ENCODE peak calls at places on chromosomes 2 and 18, in four cellular contexts. D is KG1, B is GM06990, F is NCI-H82. E is an unnamed sample.

GRCh38 chr2:29110916-29111315 is 4.3 kb upstream of the CLIP4 start:
- DNase-seq in D (no peak), B (peak; percentile 52), F (no peak), E (peak; percentile 60)

GRCh38 chr2:8803658-8804379 is 33.6 kb downstream of the KIDINS220 start:
- DNase-seq in B (peak; percentile 69), F (no peak), D (no peak), E (peak; percentile 95)

GRCh38 chr2:158487419-158487818 is 30.7 kb downstream of the PKP4 start:
- DNase-seq in D (no peak), F (no peak), B (no peak), E (peak; percentile 74)

GRCh38 chr2:80365762-80366161 is 61.2 kb upstream of the LRRTM1 start:
- DNase-seq in F (peak; percentile 99), D (no peak), B (no peak), E (no peak)

GRCh38 chr2:61898810-61899209 is 6.7 kb upstream of the COMMD1 start:
- DNase-seq in F (peak; percentile 53), D (no peak), B (no peak), E (peak; percentile 47)

GRCh38 chr2:170157025-170157684 is 20.8 kb upstream of the MYO3B start:
- DNase-seq in B (no peak), D (no peak), F (no peak), E (peak; percentile 31)

GRCh38 chr2:5236308-5236707 is 455.9 kb upstream of the SOX11 start:
- DNase-seq in B (no peak), F (no peak), D (no peak), E (no peak)

GRCh38 chr2:206937519-206937918 is 1.8 kb upstream of the CPO start:
- DNase-seq in F (no peak), B (no peak), D (no peak), E (no peak)

GRCh38 chr2:221817052-221817451 is 244.9 kb upstream of the EPHA4 start:
- DNase-seq in F (no peak), D (no peak), B (no peak), E (peak; percentile 22)

GRCh38 chr2:73984922-73985317 is 210 bp downstream of the TET3 start:
- DNase-seq in B (no peak), D (no peak), F (peak; percentile 66), E (no peak)

GRCh38 chr2:221554769-221555510 is 17.2 kb downstream of the EPHA4 start:
- DNase-seq in B (peak; percentile 20), F (peak; percentile 19), D (no peak), E (peak; percentile 77)

GRCh38 chr18:61893304-61893970 is 630 bp upstream of the RNF152 start:
- DNase-seq in F (peak; percentile 73), B (peak; percentile 25), D (no peak), E (peak; percentile 78)

GRCh38 chr18:49279041-49279440 is 181.4 kb downstream of the DYM start:
- DNase-seq in B (no peak), D (no peak), F (no peak), E (no peak)

GRCh38 chr18:75915941-75916640 is 488.6 kb upstream of the SMIM21 start:
- DNase-seq in D (no peak), B (no peak), F (peak; percentile 66), E (no peak)

GRCh38 chr2:151918308-151918707 is 90.1 kb upstream of the ARL5A start:
- DNase-seq in B (no peak), F (no peak), D (peak; percentile 32), E (no peak)

GRCh38 chr2:202019689-202020450 is 13.8 kb upstream of the FZD7 start:
- DNase-seq in F (no peak), B (no peak), D (no peak), E (no peak)

GRCh38 chr2:31319391-31320175 is 85.6 kb downstream of the EHD3 start:
- DNase-seq in B (no peak), F (no peak), D (peak; percentile 52), E (peak; percentile 83)

GRCh38 chr2:217717541-217717940 is 285.3 kb downstream of the TNS1 start:
- DNase-seq in D (no peak), B (no peak), F (no peak), E (no peak)

GRCh38 chr18:79664525-79665125 is 15.0 kb upstream of the CTDP1 start:
- DNase-seq in B (no peak), D (no peak), F (no peak), E (peak; percentile 74)

GRCh38 chr2:203685081-203685621 is 21.3 kb upstream of the CD28 start:
- DNase-seq in F (no peak), B (no peak), D (no peak), E (peak; percentile 94)

GRCh38 chr2:105100064-105100840 is 62.4 kb downstream of the MRPS9 start:
- DNase-seq in B (no peak), D (no peak), F (no peak), E (no peak)

GRCh38 chr18:23377669-23378469 is 75.2 kb upstream of the RIOK3 start:
- DNase-seq in F (no peak), D (no peak), B (no peak), E (peak; percentile 92)

GRCh38 chr18:75074196-75075015 is 134.5 kb downstream of the PTGR3 start:
- DNase-seq in F (no peak), B (no peak), D (no peak), E (no peak)

GRCh38 chr2:96773922-96774321 is 13.2 kb downstream of the CNNM4 start:
- DNase-seq in B (peak; percentile 63), F (no peak), D (no peak), E (no peak)

GRCh38 chr2:121771976-121772742 is 16.7 kb downstream of the TSN start:
- DNase-seq in D (no peak), B (no peak), F (peak; percentile 93), E (no peak)

GRCh38 chr2:109331864-109332848 is 203.2 kb downstream of the SH3RF3 start:
- DNase-seq in D (peak; percentile 58), B (peak; percentile 26), F (peak; percentile 11), E (peak; percentile 99)

GRCh38 chr18:12990662-12990976 is 543 bp upstream of the CEP192 start:
- DNase-seq in B (no peak), F (peak; percentile 76), D (peak; percentile 68), E (no peak)

GRCh38 chr2:39530423-39530866 is 93.4 kb upstream of the MAP4K3 start:
- DNase-seq in B (no peak), F (no peak), D (no peak), E (peak; percentile 90)

GRCh38 chr2:74691955-74692354 is 37.9 kb downstream of the SEMA4F start:
- DNase-seq in B (no peak), F (no peak), D (no peak), E (no peak)

GRCh38 chr2:42848270-42848669 is 55.9 kb upstream of the HAAO start:
- DNase-seq in D (no peak), F (no peak), B (no peak), E (no peak)

GRCh38 chr2:83784920-83785319 is 674.2 kb downstream of the SUCLG1 start:
- DNase-seq in B (no peak), F (no peak), D (no peak), E (no peak)

GRCh38 chr2:80300346-80300745 is 4.2 kb downstream of the LRRTM1 start:
- DNase-seq in B (no peak), F (no peak), D (no peak), E (no peak)

GRCh38 chr18:74505776-74506175 is 9.6 kb downstream of the CNDP2 start:
- DNase-seq in D (no peak), B (no peak), F (no peak), E (no peak)

GRCh38 chr2:204604061-204604460 is 58.8 kb downstream of the PARD3B start:
- DNase-seq in F (no peak), D (no peak), B (no peak), E (peak; percentile 4)

GRCh38 chr2:8462280-8462679 is 219.6 kb upstream of the ID2 start:
- DNase-seq in F (no peak), D (no peak), B (no peak), E (no peak)

GRCh38 chr18:3441290-3441689 is 8.7 kb upstream of the TGIF1 start:
- DNase-seq in F (peak; percentile 50), B (no peak), D (no peak), E (peak; percentile 61)